ENCODE peak calls at places on chromosomes 1 and 21, in eight cellular contexts. One of them, this sample, is unnamed.

GRCh38 chr21:45067462-45068285 is 6.7 kb upstream of the ADARB1 start:
- DNase-seq in GM06990: no peak
- DNase-seq in RWPE1: no peak
- DNase-seq in T follicular helper cell: no peak
- DNase-seq in hypothalamus: no peak
- DNase-seq in neural crest cell: no peak
- DNase-seq in posterior vena cava: no peak
- DNase-seq in Right ventricle myocardium superior: no peak
- DNase-seq in this sample: no peak

GRCh38 chr1:153538315-153538821 is 2.4 kb downstream of the S100A5 start:
- DNase-seq in GM06990: no peak
- DNase-seq in RWPE1: no peak
- DNase-seq in T follicular helper cell: no peak
- DNase-seq in hypothalamus: no peak
- DNase-seq in neural crest cell: no peak
- DNase-seq in posterior vena cava: peak
- DNase-seq in Right ventricle myocardium superior: no peak
- DNase-seq in this sample: peak

GRCh38 chr1:97943354-97943753 is 22.5 kb upstream of the DPYD start:
- DNase-seq in GM06990: no peak
- DNase-seq in RWPE1: peak
- DNase-seq in T follicular helper cell: no peak
- DNase-seq in hypothalamus: no peak
- DNase-seq in neural crest cell: no peak
- DNase-seq in posterior vena cava: no peak
- DNase-seq in Right ventricle myocardium superior: no peak
- DNase-seq in this sample: peak

GRCh38 chr1:43791243-43791642 is 83.9 kb downstream of the ST3GAL3 start:
- DNase-seq in GM06990: no peak
- DNase-seq in RWPE1: no peak
- DNase-seq in T follicular helper cell: no peak
- DNase-seq in hypothalamus: no peak
- DNase-seq in neural crest cell: no peak
- DNase-seq in posterior vena cava: no peak
- DNase-seq in Right ventricle myocardium superior: no peak
- DNase-seq in this sample: no peak

GRCh38 chr1:219518168-219518905 is 94.6 kb downstream of the ZC3H11B start:
- DNase-seq in GM06990: no peak
- DNase-seq in RWPE1: peak
- DNase-seq in T follicular helper cell: no peak
- DNase-seq in hypothalamus: no peak
- DNase-seq in neural crest cell: no peak
- DNase-seq in posterior vena cava: no peak
- DNase-seq in Right ventricle myocardium superior: no peak
- DNase-seq in this sample: peak

GRCh38 chr1:39081266-39082139 is 55.4 kb downstream of the NDUFS5 start:
- DNase-seq in GM06990: peak
- DNase-seq in RWPE1: peak
- DNase-seq in T follicular helper cell: no peak
- DNase-seq in hypothalamus: no peak
- DNase-seq in neural crest cell: peak
- DNase-seq in posterior vena cava: peak
- DNase-seq in Right ventricle myocardium superior: peak
- DNase-seq in this sample: peak

GRCh38 chr1:121483961-121484424 is 299.2 kb downstream of the SRGAP2C start:
- DNase-seq in GM06990: no peak
- DNase-seq in RWPE1: peak
- DNase-seq in T follicular helper cell: no peak
- DNase-seq in hypothalamus: no peak
- DNase-seq in neural crest cell: no peak
- DNase-seq in posterior vena cava: no peak
- DNase-seq in Right ventricle myocardium superior: no peak
- DNase-seq in this sample: peak

GRCh38 chr21:37800122-37800455 is 116.2 kb downstream of the KCNJ6 start:
- DNase-seq in GM06990: no peak
- DNase-seq in RWPE1: no peak
- DNase-seq in T follicular helper cell: no peak
- DNase-seq in hypothalamus: no peak
- DNase-seq in neural crest cell: no peak
- DNase-seq in posterior vena cava: no peak
- DNase-seq in Right ventricle myocardium superior: no peak
- DNase-seq in this sample: no peak

GRCh38 chr1:63662056-63662836 is 69.0 kb downstream of the PGM1 start:
- DNase-seq in GM06990: no peak
- DNase-seq in RWPE1: peak
- DNase-seq in T follicular helper cell: no peak
- DNase-seq in hypothalamus: no peak
- DNase-seq in neural crest cell: no peak
- DNase-seq in posterior vena cava: peak
- DNase-seq in Right ventricle myocardium superior: peak
- DNase-seq in this sample: peak

GRCh38 chr1:243996223-243996622 is 54.9 kb upstream of the ZBTB18 start:
- DNase-seq in GM06990: no peak
- DNase-seq in RWPE1: no peak
- DNase-seq in T follicular helper cell: no peak
- DNase-seq in hypothalamus: no peak
- DNase-seq in neural crest cell: no peak
- DNase-seq in posterior vena cava: no peak
- DNase-seq in Right ventricle myocardium superior: no peak
- DNase-seq in this sample: no peak

GRCh38 chr1:12544992-12545391 is 73.0 kb downstream of the DHRS3 start:
- DNase-seq in GM06990: no peak
- DNase-seq in RWPE1: no peak
- DNase-seq in T follicular helper cell: no peak
- DNase-seq in hypothalamus: no peak
- DNase-seq in neural crest cell: no peak
- DNase-seq in posterior vena cava: peak
- DNase-seq in Right ventricle myocardium superior: no peak
- DNase-seq in this sample: no peak

GRCh38 chr1:55155522-55155921 is 59.6 kb downstream of the USP24 start:
- DNase-seq in GM06990: no peak
- DNase-seq in RWPE1: peak
- DNase-seq in T follicular helper cell: no peak
- DNase-seq in hypothalamus: peak
- DNase-seq in neural crest cell: no peak
- DNase-seq in posterior vena cava: no peak
- DNase-seq in Right ventricle myocardium superior: peak
- DNase-seq in this sample: peak

This sample was measured in epithelial cell of esophagus.